ENCODE peak calls at places on chromosomes 6 and 20, in seven cellular contexts. V is fibroblast of the aortic adventitia; D is CD8-positive, alpha-beta T cell; T is neural crest cell; H is OCI-LY7; Y is HL-60; F is activated T-cell treated with anti-CD3 and anti-CD28 coated beads, Interleukin-2, amount 50 U/mL, for 72 hours. N is an unnamed sample.

GRCh38 chr20:36860339-36860738 is 15.6 kb upstream of the TLDC2 start:
- DNase-seq in F (no peak), V (no peak), Y (no peak), H (no peak), T (no peak), D (no peak), N (no peak)

GRCh38 chr6:147154454-147154853 is 49.8 kb upstream of the STXBP5 start:
- DNase-seq in D (no peak), V (peak), T (no peak), F (no peak), Y (no peak), H (no peak), N (peak)

GRCh38 chr6:35640017-35640664 is 48.6 kb downstream of the FKBP5 start:
- DNase-seq in T (no peak), H (no peak), D (no peak), Y (no peak), F (no peak), V (no peak), N (no peak)

GRCh38 chr6:170208171-170208601 is 82.7 kb downstream of the DLL1 start:
- DNase-seq in V (no peak), D (peak), T (no peak), F (no peak), Y (no peak), H (no peak), N (no peak)

GRCh38 chr20:23165307-23165750 is 79.2 kb upstream of the CD93 start:
- DNase-seq in F (no peak), H (no peak), Y (no peak), D (no peak), T (no peak), V (no peak), N (no peak)

GRCh38 chr20:34269996-34270627 is 28.9 kb downstream of the ASIP start:
- DNase-seq in D (no peak), T (no peak), V (no peak), H (no peak), F (no peak), Y (no peak), N (no peak)

GRCh38 chr6:52020961-52021570 is 66.3 kb downstream of the PKHD1 start:
- DNase-seq in T (no peak), Y (no peak), D (no peak), F (no peak), H (peak), V (peak), N (peak)

GRCh38 chr6:108133594-108134179 is 32.1 kb upstream of the NR2E1 start:
- DNase-seq in D (no peak), Y (no peak), T (peak), V (peak), H (no peak), F (no peak), N (peak)

GRCh38 chr6:132132420-132132819 is 181.2 kb upstream of the CCN2 start:
- DNase-seq in Y (no peak), D (no peak), F (no peak), T (no peak), H (no peak), V (peak), N (no peak)

GRCh38 chr6:147322299-147323162 is 118.3 kb downstream of the STXBP5 start:
- DNase-seq in H (no peak), T (no peak), D (peak), Y (peak), V (peak), F (peak), N (no peak)

GRCh38 chr6:1595271-1596087 is 14.2 kb upstream of the FOXC1 start:
- DNase-seq in H (no peak), D (no peak), V (no peak), T (no peak), Y (no peak), F (no peak), N (no peak)

GRCh38 chr20:49894073-49894470 is 21.3 kb downstream of the SPATA2 start:
- DNase-seq in T (no peak), Y (no peak), H (no peak), D (no peak), V (no peak), F (peak), N (no peak)

GRCh38 chr6:111699123-111699522 is 93.4 kb upstream of the TRAF3IP2 start:
- DNase-seq in Y (no peak), V (no peak), F (no peak), D (no peak), H (no peak), T (no peak), N (no peak)

N was measured in HTR-8/SVneo.